ENCODE peak calls at places on chromosomes 1 and 21, in ten cellular contexts. One of them, this sample, is unnamed.

GRCh38 chr1:234154320-234155251 is 218.7 kb upstream of the COA6 start:
- DNase-seq in H54: peak; percentile 41
- DNase-seq in adrenal gland: peak; percentile 39
- DNase-seq in right lobe of liver: no peak
- DNase-seq in body of pancreas: no peak
- DNase-seq in HCT116: peak; percentile 70
- DNase-seq in NB4: peak; percentile 65
- DNase-seq in A549: peak; percentile 51
- DNase-seq in H1: no peak
- DNase-seq in IMR-90: peak; percentile 73
- DNase-seq in this sample: peak; percentile 62

GRCh38 chr1:10516925-10517676 is 42.4 kb downstream of the PEX14 start:
- DNase-seq in H54: no peak
- DNase-seq in adrenal gland: peak; percentile 64
- DNase-seq in right lobe of liver: peak; percentile 26
- DNase-seq in body of pancreas: no peak
- DNase-seq in HCT116: no peak
- DNase-seq in NB4: no peak
- DNase-seq in A549: no peak
- DNase-seq in H1: no peak
- DNase-seq in IMR-90: no peak
- DNase-seq in this sample: no peak

GRCh38 chr1:11648039-11648438 is 6.2 kb downstream of the FBXO2 start:
- DNase-seq in H54: no peak
- DNase-seq in adrenal gland: peak; percentile 73
- DNase-seq in right lobe of liver: no peak
- DNase-seq in body of pancreas: no peak
- DNase-seq in HCT116: no peak
- DNase-seq in NB4: no peak
- DNase-seq in A549: no peak
- DNase-seq in H1: no peak
- DNase-seq in IMR-90: no peak
- DNase-seq in this sample: no peak

GRCh38 chr1:205630651-205631009 is 1.2 kb downstream of the ELK4 start:
- DNase-seq in H54: no peak
- DNase-seq in adrenal gland: no peak
- DNase-seq in right lobe of liver: no peak
- DNase-seq in body of pancreas: no peak
- DNase-seq in HCT116: no peak
- DNase-seq in NB4: peak; percentile 3
- DNase-seq in A549: no peak
- DNase-seq in H1: no peak
- DNase-seq in IMR-90: no peak
- DNase-seq in this sample: no peak

GRCh38 chr1:24151175-24151533 is 8.2 kb upstream of the IL22RA1 start:
- DNase-seq in H54: no peak
- DNase-seq in adrenal gland: no peak
- DNase-seq in right lobe of liver: peak; percentile 70
- DNase-seq in body of pancreas: peak; percentile 55
- DNase-seq in HCT116: no peak
- DNase-seq in NB4: no peak
- DNase-seq in A549: no peak
- DNase-seq in H1: peak; percentile 66
- DNase-seq in IMR-90: no peak
- DNase-seq in this sample: no peak

GRCh38 chr1:220498188-220498587 is 29.7 kb upstream of the MARK1 start:
- DNase-seq in H54: no peak
- DNase-seq in adrenal gland: no peak
- DNase-seq in right lobe of liver: no peak
- DNase-seq in body of pancreas: no peak
- DNase-seq in HCT116: no peak
- DNase-seq in NB4: no peak
- DNase-seq in A549: no peak
- DNase-seq in H1: no peak
- DNase-seq in IMR-90: no peak
- DNase-seq in this sample: no peak

GRCh38 chr1:29708818-29709710 is 472.7 kb downstream of the PTPRU start:
- DNase-seq in H54: peak; percentile 49
- DNase-seq in adrenal gland: no peak
- DNase-seq in right lobe of liver: no peak
- DNase-seq in body of pancreas: no peak
- DNase-seq in HCT116: no peak
- DNase-seq in NB4: no peak
- DNase-seq in A549: peak; percentile 45
- DNase-seq in H1: no peak
- DNase-seq in IMR-90: peak; percentile 81
- DNase-seq in this sample: no peak

GRCh38 chr1:225697437-225697836 is 44.5 kb upstream of the ENAH start:
- DNase-seq in H54: no peak
- DNase-seq in adrenal gland: no peak
- DNase-seq in right lobe of liver: no peak
- DNase-seq in body of pancreas: peak; percentile 83
- DNase-seq in HCT116: no peak
- DNase-seq in NB4: no peak
- DNase-seq in A549: no peak
- DNase-seq in H1: no peak
- DNase-seq in IMR-90: no peak
- DNase-seq in this sample: no peak

GRCh38 chr21:36194024-36194423 is 37.4 kb downstream of the DOP1B start:
- DNase-seq in H54: no peak
- DNase-seq in adrenal gland: no peak
- DNase-seq in right lobe of liver: no peak
- DNase-seq in body of pancreas: no peak
- DNase-seq in HCT116: no peak
- DNase-seq in NB4: no peak
- DNase-seq in A549: no peak
- DNase-seq in H1: no peak
- DNase-seq in IMR-90: no peak
- DNase-seq in this sample: no peak

GRCh38 chr1:16173447-16174260 is 17.8 kb upstream of the EPHA2 start:
- DNase-seq in H54: peak; percentile 75
- DNase-seq in adrenal gland: peak; percentile 74
- DNase-seq in right lobe of liver: no peak
- DNase-seq in body of pancreas: peak; percentile 54
- DNase-seq in HCT116: peak; percentile 94
- DNase-seq in NB4: no peak
- DNase-seq in A549: no peak
- DNase-seq in H1: no peak
- DNase-seq in IMR-90: peak; percentile 50
- DNase-seq in this sample: no peak

GRCh38 chr1:43705982-43706597 is 1.2 kb upstream of the ST3GAL3 start:
- DNase-seq in H54: no peak
- DNase-seq in adrenal gland: no peak
- DNase-seq in right lobe of liver: no peak
- DNase-seq in body of pancreas: no peak
- DNase-seq in HCT116: no peak
- DNase-seq in NB4: peak; percentile 58
- DNase-seq in A549: no peak
- DNase-seq in H1: no peak
- DNase-seq in IMR-90: no peak
- DNase-seq in this sample: no peak
- TF ChIP-seq POLR2A in H54: peak; percentile 8
- TF ChIP-seq POLR2A in adrenal gland: no peak
- TF ChIP-seq POLR2A in right lobe of liver: no peak
- TF ChIP-seq POLR2A in body of pancreas: no peak
- TF ChIP-seq POLR2A in HCT116: no peak
- TF ChIP-seq POLR2A in NB4: no peak
- TF ChIP-seq POLR2A in A549: no peak
- TF ChIP-seq POLR2A in H1: no peak
- TF ChIP-seq POLR2A in IMR-90: no peak
- TF ChIP-seq POLR2A in this sample: no peak

DNA sequence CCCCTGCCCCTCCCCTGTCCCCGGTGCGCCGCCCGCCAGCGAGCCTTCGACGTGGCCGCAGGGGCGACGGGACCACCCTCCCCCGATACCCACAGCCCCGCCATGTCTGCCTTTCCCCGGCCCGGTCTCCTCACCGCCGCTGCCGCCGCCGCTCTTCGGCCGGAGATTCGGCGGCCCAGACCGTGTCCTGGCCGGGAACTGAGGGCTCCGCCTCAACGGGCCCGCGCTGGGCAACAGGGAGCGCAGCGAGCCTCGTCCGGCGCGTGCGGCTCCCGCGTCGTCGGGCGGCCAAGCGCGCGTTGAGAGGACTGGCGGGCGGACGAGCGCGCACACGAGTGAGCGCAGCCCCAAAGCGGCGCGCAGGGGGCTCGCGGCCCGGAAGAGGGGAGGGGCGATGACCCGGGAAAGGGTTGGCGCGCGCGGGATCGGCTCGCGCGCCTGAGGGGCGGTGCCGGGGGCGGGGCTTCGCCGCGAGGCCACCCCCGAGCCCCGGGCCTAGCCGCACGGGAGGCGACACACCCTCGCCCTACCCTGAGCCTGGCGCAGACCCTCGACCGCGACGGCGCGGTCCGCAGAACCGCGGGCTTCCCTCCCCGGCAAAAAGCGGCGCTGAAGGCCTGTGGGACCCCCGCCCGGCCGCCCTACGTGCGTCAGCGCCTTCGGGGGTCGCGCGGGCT is at the start of gene BTG3:
- DNase-seq in H54: peak; percentile 81
- DNase-seq in adrenal gland: peak; percentile 83
- DNase-seq in right lobe of liver: peak; percentile 80
- DNase-seq in body of pancreas: peak; percentile 78
- DNase-seq in HCT116: peak; percentile 40
- DNase-seq in NB4: peak; percentile 59
- DNase-seq in A549: peak; percentile 35
- DNase-seq in H1: peak; percentile 88
- DNase-seq in IMR-90: peak; percentile 76
- DNase-seq in this sample: peak; percentile 88
- TF ChIP-seq POLR2A in H54: peak; percentile 92
- TF ChIP-seq POLR2A in adrenal gland: peak; percentile 95
- TF ChIP-seq POLR2A in right lobe of liver: peak; percentile 95
- TF ChIP-seq POLR2A in body of pancreas: peak; percentile 97
- TF ChIP-seq POLR2A in HCT116: peak; percentile 91
- TF ChIP-seq POLR2A in NB4: no peak
- TF ChIP-seq POLR2A in A549: peak; percentile 52
- TF ChIP-seq POLR2A in H1: peak; percentile 92
- TF ChIP-seq POLR2A in IMR-90: peak; percentile 87
- TF ChIP-seq POLR2A in this sample: peak; percentile 89

GRCh38 chr1:109240158-109241152 is 8.9 kb upstream of the CELSR2 start:
- DNase-seq in H54: no peak
- DNase-seq in adrenal gland: peak; percentile 59
- DNase-seq in right lobe of liver: peak; percentile 55
- DNase-seq in body of pancreas: peak; percentile 60
- DNase-seq in HCT116: no peak
- DNase-seq in NB4: peak; percentile 40
- DNase-seq in A549: no peak
- DNase-seq in H1: peak; percentile 76
- DNase-seq in IMR-90: peak; percentile 71
- DNase-seq in this sample: peak; percentile 23
- TF ChIP-seq POLR2A in H54: no peak
- TF ChIP-seq POLR2A in adrenal gland: no peak
- TF ChIP-seq POLR2A in right lobe of liver: no peak
- TF ChIP-seq POLR2A in body of pancreas: no peak
- TF ChIP-seq POLR2A in HCT116: no peak
- TF ChIP-seq POLR2A in NB4: no peak
- TF ChIP-seq POLR2A in A549: no peak
- TF ChIP-seq POLR2A in H1: peak; percentile 12
- TF ChIP-seq POLR2A in IMR-90: no peak
- TF ChIP-seq POLR2A in this sample: no peak

DNA sequence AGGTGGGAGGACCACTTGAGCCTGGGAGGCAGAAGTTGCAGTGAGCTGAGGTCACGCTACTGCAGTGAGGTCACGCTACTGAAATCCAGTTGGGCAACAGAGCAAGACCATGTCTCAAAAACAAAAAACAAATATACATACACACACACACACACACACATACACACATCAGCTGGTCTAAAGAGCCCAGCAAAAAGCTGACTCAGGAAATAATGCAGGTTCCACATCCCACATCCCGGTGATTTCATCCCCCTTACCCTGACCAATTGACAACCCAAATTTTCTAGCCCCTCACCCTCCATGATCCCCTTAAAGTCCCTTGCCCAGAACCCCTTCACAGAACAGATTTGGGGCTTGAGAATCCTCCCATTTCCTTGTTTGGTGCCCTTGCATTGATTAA is 11.9 kb upstream of the CFHR4 start:
- DNase-seq in H54: no peak
- DNase-seq in adrenal gland: no peak
- DNase-seq in right lobe of liver: no peak
- DNase-seq in body of pancreas: no peak
- DNase-seq in HCT116: no peak
- DNase-seq in NB4: no peak
- DNase-seq in A549: no peak
- DNase-seq in H1: no peak
- DNase-seq in IMR-90: no peak
- DNase-seq in this sample: no peak
- TF ChIP-seq POLR2A in H54: no peak
- TF ChIP-seq POLR2A in adrenal gland: no peak
- TF ChIP-seq POLR2A in right lobe of liver: no peak
- TF ChIP-seq POLR2A in body of pancreas: no peak
- TF ChIP-seq POLR2A in HCT116: no peak
- TF ChIP-seq POLR2A in NB4: no peak
- TF ChIP-seq POLR2A in A549: no peak
- TF ChIP-seq POLR2A in H1: no peak
- TF ChIP-seq POLR2A in IMR-90: no peak
- TF ChIP-seq POLR2A in this sample: no peak